ENCODE peak calls at places on chromosomes 11 and 22, in six cellular contexts. X, M, W, Y, G and N are unnamed samples.

GRCh38 chr11:86182976-86183584 is 61.5 kb upstream of the EED start:
- DNase-seq in X (no peak), M (no peak), W (peak), Y (no peak), G (peak), N (no peak)

GRCh38 chr11:45741032-45741431 is 63.9 kb upstream of the SLC35C1 start:
- DNase-seq in X (no peak), M (no peak), W (no peak), Y (no peak), G (no peak), N (no peak)

GRCh38 chr11:9219572-9219971 is 45.6 kb downstream of the DENND5A start:
- DNase-seq in X (no peak), M (no peak), W (no peak), Y (no peak), G (no peak), N (no peak)

GRCh38 chr11:92376146-92376599 is 151.6 kb downstream of the FAT3 start:
- DNase-seq in X (no peak), M (no peak), W (no peak), Y (no peak), G (no peak), N (no peak)

GRCh38 chr11:43898574-43898973 is 17.9 kb downstream of the ALKBH3 start:
- DNase-seq in X (no peak), M (no peak), W (no peak), Y (no peak), G (no peak), N (no peak)

GRCh38 chr22:49632199-49633009 is 195.3 kb downstream of the BRD1 start:
- DNase-seq in X (peak), M (no peak), W (no peak), Y (peak), G (no peak), N (no peak)

GRCh38 chr11:70067591-70068341 is 10.4 kb upstream of the ANO1 start:
- DNase-seq in X (no peak), M (no peak), W (no peak), Y (no peak), G (no peak), N (no peak)

GRCh38 chr11:96111308-96111707 is 187.4 kb upstream of the MTMR2 start:
- DNase-seq in X (no peak), M (no peak), W (no peak), Y (no peak), G (no peak), N (no peak)

GRCh38 chr11:95584180-95584579 is 205.4 kb downstream of the FAM76B start:
- DNase-seq in X (no peak), M (no peak), W (no peak), Y (no peak), G (no peak), N (no peak)

GRCh38 chr22:27685515-27685914 is 116.0 kb downstream of the MN1 start:
- DNase-seq in X (no peak), M (no peak), W (no peak), Y (no peak), G (no peak), N (no peak)

GRCh38 chr11:1400168-1401000 is 10.7 kb downstream of the BRSK2 start:
- DNase-seq in X (no peak), M (no peak), W (no peak), Y (no peak), G (no peak), N (no peak)

GRCh38 chr11:130166457-130166784 is 6.8 kb downstream of the ST14 start:
- DNase-seq in X (peak), M (no peak), W (no peak), Y (no peak), G (no peak), N (no peak)

GRCh38 chr22:50085211-50085999 is at the start of gene MLC1:
- DNase-seq in X (no peak), M (no peak), W (peak), Y (no peak), G (no peak), N (no peak)

GRCh38 chr22:45931042-45931441 is 45.9 kb downstream of the WNT7B start:
- DNase-seq in X (no peak), M (no peak), W (peak), Y (no peak), G (no peak), N (no peak)

GRCh38 chr22:45928726-45929359 is 48.1 kb downstream of the WNT7B start:
- DNase-seq in X (no peak), M (no peak), W (no peak), Y (no peak), G (no peak), N (no peak)

GRCh38 chr22:45929649-45930048 is 47.3 kb downstream of the WNT7B start:
- DNase-seq in X (no peak), M (no peak), W (no peak), Y (no peak), G (no peak), N (no peak)

GRCh38 chr22:45932066-45932465 is 44.9 kb downstream of the WNT7B start:
- DNase-seq in X (no peak), M (no peak), W (no peak), Y (no peak), G (no peak), N (no peak)

DNA sequence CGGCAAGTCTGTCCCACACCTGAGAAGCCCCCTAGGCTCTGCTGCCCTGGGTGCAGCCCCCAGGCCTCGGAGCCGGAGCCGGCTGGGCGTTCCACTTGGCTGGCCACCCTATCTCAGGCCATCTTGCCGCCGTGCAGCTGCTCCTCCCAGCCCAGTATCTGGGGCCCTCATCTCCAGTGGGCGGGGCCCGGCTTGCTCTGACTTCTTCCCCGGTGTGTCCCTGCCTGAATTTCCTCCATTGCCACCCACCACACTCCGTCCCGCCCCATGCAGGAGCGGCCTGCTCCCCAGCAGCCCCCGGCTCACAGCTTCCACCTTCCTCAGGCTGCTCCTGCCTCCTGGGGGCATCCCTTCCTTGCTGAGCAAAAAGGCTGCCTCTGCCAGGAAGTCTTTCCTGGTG is 46.6 kb downstream of the WNT7B start:
- DNase-seq in X (no peak), M (no peak), W (peak), Y (no peak), G (no peak), N (no peak)
- TF ChIP-seq TAF1 in X (no peak), M (no peak), W (no peak), Y (no peak), G (no peak), N (no peak)

GRCh38 chr11:128493570-128493965 is 93.8 kb downstream of the ETS1 start:
- DNase-seq in X (no peak), M (no peak), W (no peak), Y (no peak), G (no peak), N (no peak)
- TF ChIP-seq POLR2AphosphoS5 in X (no peak), M (no peak), W (no peak), Y (no peak), G (no peak), N (no peak)

GRCh38 chr11:325796-326591 is 5.3 kb upstream of the IFITM3 start:
- DNase-seq in X (no peak), M (no peak), W (peak), Y (no peak), G (no peak), N (no peak)

GRCh38 chr11:328012-328411 is 7.4 kb upstream of the IFITM3 start:
- DNase-seq in X (no peak), M (no peak), W (no peak), Y (no peak), G (no peak), N (no peak)

GRCh38 chr11:326592-326841 is 5.9 kb upstream of the IFITM3 start:
- DNase-seq in X (no peak), M (no peak), W (no peak), Y (no peak), G (no peak), N (no peak)

GRCh38 chr11:327581-327923 is 6.9 kb upstream of the IFITM3 start:
- DNase-seq in X (no peak), M (no peak), W (no peak), Y (no peak), G (no peak), N (no peak)

GRCh38 chr11:326842-327580 is 6.4 kb upstream of the IFITM3 start:
- DNase-seq in X (peak), M (peak), W (peak), Y (no peak), G (peak), N (peak)
- TF ChIP-seq POLR2A in X (no peak), M (peak), W (peak), Y (no peak), G (peak), N (peak)

GRCh38 chr11:60914620-60915249 is 777 bp downstream of the TMEM109 start:
- DNase-seq in X (no peak), M (no peak), W (peak), Y (no peak), G (no peak), N (no peak)
- TF ChIP-seq TAF1 in X (no peak), M (no peak), W (no peak), Y (no peak), G (no peak), N (no peak)

DNA sequence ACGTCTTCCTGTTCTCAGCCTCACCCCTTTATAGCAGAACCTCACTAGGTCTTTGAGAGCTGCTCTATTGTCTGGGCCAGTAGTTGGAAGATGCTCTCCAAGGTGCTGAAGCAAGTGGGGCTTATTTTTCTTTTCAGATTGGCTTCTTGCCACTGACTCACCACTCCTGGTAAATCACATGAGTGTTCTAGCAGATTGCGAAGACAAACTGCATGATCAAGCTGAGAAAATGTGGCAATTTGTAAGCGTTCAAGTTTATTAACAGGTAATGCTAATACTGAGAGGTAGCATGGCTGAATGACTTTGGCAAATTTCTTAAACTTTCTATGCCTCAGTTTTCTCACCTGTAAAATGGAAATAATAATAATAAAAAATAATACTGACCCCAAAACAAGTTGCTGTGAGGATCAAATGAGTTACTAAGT is 59.2 kb downstream of the CACNG2 start:
- DNase-seq in X (peak), M (no peak), W (peak), Y (no peak), G (no peak), N (no peak)
- TF ChIP-seq POLR2AphosphoS5 in X (no peak), M (no peak), W (no peak), Y (no peak), G (no peak), N (no peak)

GRCh38 chr11:66638177-66639065 is at the start of gene RBM4:
- DNase-seq in X (peak), M (peak), W (peak), Y (peak), G (peak), N (peak)
- TF ChIP-seq POLR2A in X (peak), M (peak), W (peak), Y (peak), G (peak), N (peak)

GRCh38 chr11:33543823-33544222 is 156.8 kb downstream of the C11orf91 start:
- DNase-seq in X (no peak), M (no peak), W (no peak), Y (no peak), G (no peak), N (no peak)
- TF ChIP-seq TAF1 in X (no peak), M (no peak), W (no peak), Y (no peak), G (no peak), N (no peak)